ENCODE peak calls at places on chromosomes 12 and 14, in eight cellular contexts. D is psoas muscle, Q is AG09319, K is GM20000, T is K562, A is kidney, I is Calu3, O is AG10803. Z is an unnamed sample.

GRCh38 chr12:118103601-118104382 is at the start of gene VSIG10:
- DNase-seq in D (peak), K (peak), Q (peak), A (peak), T (peak), I (peak), O (peak), Z (peak)

GRCh38 chr12:77438639-77439038 is 373.3 kb upstream of the E2F7 start:
- DNase-seq in A (no peak), Q (no peak), O (no peak), I (no peak), D (no peak), T (no peak), K (no peak), Z (no peak)

GRCh38 chr12:53324113-53324778 is 2.8 kb upstream of the AAAS start:
- DNase-seq in D (no peak), K (peak), I (no peak), A (no peak), O (no peak), Q (no peak), T (no peak), Z (no peak)

GRCh38 chr12:116182359-116183063 is 95.0 kb downstream of the MED13L start:
- DNase-seq in A (no peak), K (no peak), T (no peak), Q (no peak), O (no peak), I (no peak), D (no peak), Z (no peak)

GRCh38 chr12:124501080-124501642 is 66.3 kb downstream of the NCOR2 start:
- DNase-seq in O (no peak), A (no peak), Q (no peak), D (no peak), T (no peak), K (no peak), I (no peak), Z (no peak)

GRCh38 chr12:80894179-80894578 is 43.6 kb downstream of the LIN7A start:
- DNase-seq in O (no peak), D (no peak), A (no peak), T (no peak), K (no peak), I (no peak), Q (no peak), Z (no peak)

GRCh38 chr14:88987516-88987915 is 163.1 kb downstream of the TTC8 start:
- DNase-seq in I (peak), A (no peak), D (no peak), K (no peak), Q (no peak), O (peak), T (no peak), Z (no peak)

GRCh38 chr14:50600849-50601248 is 40.9 kb downstream of the ATL1 start:
- DNase-seq in K (no peak), D (no peak), T (no peak), Q (no peak), O (no peak), A (no peak), I (no peak), Z (no peak)

GRCh38 chr12:45286621-45287020 is 70.7 kb downstream of the ANO6 start:
- DNase-seq in Q (no peak), A (no peak), T (no peak), I (no peak), D (no peak), O (no peak), K (no peak), Z (no peak)

GRCh38 chr12:66493841-66494240 is 185.0 kb downstream of the GRIP1 start:
- DNase-seq in I (peak), T (no peak), Q (no peak), A (no peak), D (no peak), K (no peak), O (no peak), Z (no peak)

GRCh38 chr12:11765817-11766794 is 116.6 kb downstream of the ETV6 start:
- DNase-seq in D (no peak), O (peak), A (peak), K (peak), T (no peak), Q (no peak), I (no peak), Z (peak)

GRCh38 chr14:74502236-74503019 is 8.9 kb downstream of the ISCA2 start:
- DNase-seq in I (peak), Q (no peak), T (peak), A (no peak), D (no peak), K (peak), O (peak), Z (no peak)

GRCh38 chr14:24243336-24243836 is 963 bp upstream of the TINF2 start:
- DNase-seq in K (no peak), Q (no peak), O (no peak), A (no peak), D (no peak), I (peak), T (no peak), Z (no peak)

DNA sequence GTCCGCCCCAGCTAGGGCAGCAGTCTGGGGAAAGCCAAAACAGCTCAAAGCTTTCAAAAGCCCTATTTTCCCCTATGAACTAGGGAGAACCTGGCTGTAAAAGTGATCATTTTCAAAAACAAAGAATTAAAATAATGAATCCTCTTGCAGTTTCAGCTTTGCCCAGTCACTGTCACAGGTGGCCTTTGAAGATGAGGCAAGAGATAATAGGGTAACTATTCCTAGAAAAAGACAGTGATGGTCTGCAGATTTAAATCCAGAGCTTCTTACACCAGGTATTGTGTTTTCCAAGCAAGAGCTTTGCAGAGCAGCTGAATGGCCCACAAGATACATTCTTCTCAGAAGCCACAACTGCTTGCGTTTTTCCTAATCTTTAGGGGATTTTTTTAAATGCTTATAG is 80.2 kb upstream of the NUDT4 start:
- DNase-seq in K (no peak), I (no peak), T (no peak), A (no peak), D (no peak), Q (no peak), O (no peak), Z (no peak)
- TF ChIP-seq CTCF in K (no peak), I (no peak), T (no peak), A (no peak), D (no peak), Q (no peak), O (no peak), Z (no peak)

DNA sequence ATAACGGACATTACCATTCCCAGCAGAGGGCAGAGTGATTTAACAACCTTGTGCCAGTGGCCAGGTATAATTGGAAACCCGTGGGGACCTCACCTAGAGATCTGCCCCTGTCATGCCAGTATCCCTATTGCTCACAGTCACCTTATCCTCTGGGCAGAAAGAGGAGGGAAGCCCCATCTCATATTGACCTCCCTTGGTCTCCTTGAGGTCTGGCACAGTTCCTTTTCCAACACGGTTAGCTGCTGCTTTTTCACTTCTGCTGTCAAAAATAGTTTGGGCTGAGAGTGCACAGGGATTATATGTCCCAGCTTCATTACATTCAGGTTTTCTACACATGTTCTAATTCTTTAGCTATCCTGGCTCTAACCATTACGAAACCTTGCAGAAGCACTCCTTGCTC is 111.6 kb upstream of the MIS18BP1 start:
- DNase-seq in K (no peak), Q (no peak), T (no peak), D (no peak), A (no peak), O (no peak), I (no peak), Z (no peak)
- TF ChIP-seq CTCF in K (no peak), Q (no peak), T (no peak), D (no peak), A (no peak), O (no peak), I (no peak), Z (no peak)

DNA sequence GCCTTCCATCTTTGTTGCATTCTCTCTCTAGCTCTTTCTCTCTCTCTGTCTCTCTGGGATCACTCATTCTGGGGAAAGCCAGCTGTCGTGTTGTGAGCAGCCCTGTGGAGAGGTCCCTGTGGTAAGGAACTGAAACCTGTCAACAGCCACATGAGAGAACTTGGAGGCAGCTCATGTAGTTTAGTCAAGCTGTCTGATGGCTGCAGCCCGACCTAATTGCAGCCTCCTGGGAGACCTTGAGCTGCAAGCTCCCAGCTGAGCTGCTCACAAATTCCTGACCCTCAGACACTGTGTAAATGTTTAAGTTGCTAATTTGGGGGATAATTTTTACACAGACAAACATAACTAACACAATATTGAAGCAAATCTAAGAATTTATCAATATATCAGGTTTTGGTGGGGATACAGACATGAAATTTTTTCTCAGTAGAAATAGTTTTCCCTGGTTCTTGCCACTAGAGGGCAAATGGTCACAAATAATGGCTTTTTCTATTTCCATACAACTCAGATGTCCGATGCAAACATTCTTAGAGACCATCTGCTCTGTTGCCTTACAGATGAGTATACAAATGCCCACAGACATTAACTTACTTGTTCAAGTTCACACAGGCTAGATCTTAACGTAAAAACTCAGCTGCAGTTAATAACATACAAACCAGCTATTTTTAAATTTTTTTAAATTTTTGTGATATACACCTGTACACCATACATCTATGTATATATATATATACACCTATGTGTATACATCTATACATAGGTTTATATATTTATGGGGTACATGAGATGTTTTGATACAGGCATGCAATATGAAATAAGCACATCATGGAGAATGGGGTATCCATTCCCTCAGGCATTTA is 15.5 kb upstream of the KRR1 start:
- DNase-seq in I (peak), K (peak), A (no peak), T (peak), Q (no peak), D (no peak), O (peak), Z (no peak)
- TF ChIP-seq CTCF in I (peak), K (peak), A (peak), T (peak), Q (peak), D (peak), O (peak), Z (peak)

DNA sequence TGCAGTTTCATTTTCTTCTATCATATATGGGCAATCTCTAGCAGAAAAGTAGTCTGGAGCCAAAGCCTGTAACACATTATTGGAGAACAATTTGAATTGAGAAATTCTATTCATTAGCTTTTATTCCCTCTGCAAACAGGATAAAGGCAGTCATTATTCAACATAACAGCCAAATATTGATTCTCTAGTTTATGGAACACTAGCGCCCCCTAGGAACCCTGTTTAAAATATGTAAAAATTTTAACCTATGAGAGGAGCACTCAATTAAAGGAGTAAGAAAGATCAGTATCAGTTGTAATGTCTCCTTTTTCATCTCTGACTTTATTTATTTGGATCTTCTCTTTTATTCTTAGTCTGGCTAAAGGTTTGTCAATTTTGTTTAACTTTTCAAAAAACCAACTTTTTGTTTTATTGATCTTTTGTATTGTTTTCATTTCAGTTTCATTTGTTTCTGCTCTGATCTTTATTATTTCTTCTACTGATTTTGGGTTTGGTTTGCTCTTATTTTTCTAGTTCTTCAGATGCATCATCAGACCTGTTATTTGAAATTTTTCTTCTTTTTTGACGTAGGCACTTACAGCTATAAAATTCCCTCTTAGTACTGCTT is 4.8 kb upstream of the LMNTD1 start:
- DNase-seq in Q (peak), K (peak), I (peak), D (no peak), A (no peak), T (peak), O (peak), Z (no peak)
- TF ChIP-seq CTCF in Q (peak), K (no peak), I (no peak), D (no peak), A (peak), T (peak), O (peak), Z (peak)

GRCh38 chr12:89890191-89890590 is 181.6 kb upstream of the ATP2B1 start:
- DNase-seq in O (peak), T (no peak), I (no peak), D (no peak), A (no peak), K (no peak), Q (no peak), Z (no peak)
- TF ChIP-seq CTCF in O (no peak), T (no peak), I (no peak), D (no peak), A (no peak), K (no peak), Q (no peak), Z (no peak)

GRCh38 chr14:20247651-20248246 is 8.7 kb downstream of the OR11H4 start:
- DNase-seq in I (peak), D (no peak), Q (no peak), O (no peak), T (peak), A (no peak), K (no peak), Z (no peak)
- TF ChIP-seq CTCF in I (no peak), D (no peak), Q (no peak), O (no peak), T (peak), A (no peak), K (no peak), Z (no peak)

Z was measured in mesothelial cell of epicardium.